ENCODE peak calls at places on chromosomes 2 and 18, in seven cellular contexts. J is 8988T; G is NCI-H2029; F is AG09309; N is stimulated activated CD4-positive, alpha-beta T cell treated with anti-CD3 and anti-CD28 coated beads, Interleukin-1b, Interleukin-23, amount 100 ng/mL, for 24 hours; M is EL; W is NCI-H82. S is an unnamed sample.

GRCh38 chr18:50306944-50307343 is 19.5 kb upstream of the CXXC1 start:
- DNase-seq in W (no peak), N (no peak), J (no peak), G (no peak), F (no peak), M (peak), S (no peak)

GRCh38 chr18:32891797-32892196 is 119.0 kb upstream of the KLHL14 start:
- DNase-seq in W (peak), F (no peak), M (no peak), G (no peak), N (no peak), J (no peak), S (no peak)

GRCh38 chr2:147026664-147027278 is 818.1 kb upstream of the ACVR2A start:
- DNase-seq in M (no peak), F (no peak), G (no peak), J (no peak), W (no peak), N (no peak), S (no peak)

GRCh38 chr2:60926751-60927568 is 45.6 kb downstream of the REL start:
- DNase-seq in F (peak), G (no peak), J (no peak), W (no peak), N (no peak), M (peak), S (no peak)

GRCh38 chr2:37820471-37820991 is 104.6 kb upstream of the RMDN2 start:
- DNase-seq in G (no peak), M (no peak), W (no peak), J (no peak), N (no peak), F (no peak), S (no peak)

GRCh38 chr2:186913870-186914269 is 64.9 kb upstream of the ZSWIM2 start:
- DNase-seq in F (no peak), M (no peak), N (no peak), G (no peak), W (no peak), J (no peak), S (no peak)

GRCh38 chr2:23480991-23481797 is 96.2 kb downstream of the KLHL29 start:
- DNase-seq in J (peak), G (no peak), N (no peak), M (peak), F (peak), W (no peak), S (peak)

GRCh38 chr2:47339745-47340541 is 63.0 kb upstream of the MSH2 start:
- DNase-seq in W (no peak), J (peak), G (peak), N (no peak), M (peak), F (no peak), S (no peak)

GRCh38 chr2:189442468-189442867 is 1.2 kb downstream of the WDR75 start:
- DNase-seq in G (no peak), N (no peak), W (no peak), M (no peak), F (no peak), J (no peak), S (no peak)